ENCODE peak calls at places on chromosomes 12 and 14, in six cellular contexts. A, Q, I, T, S and U are unnamed samples.

GRCh38 chr12:91986084-91986483 is 159.6 kb downstream of the BTG1 start:
- DNase-seq in A (no peak), Q (peak; percentile 31), I (peak; percentile 15), T (no peak), S (peak; percentile 48), U (peak; percentile 44)

GRCh38 chr12:121789233-121789781 is 4.2 kb downstream of the RHOF start:
- DNase-seq in A (no peak), Q (no peak), I (no peak), T (no peak), S (no peak), U (no peak)

GRCh38 chr12:64782181-64782580 is 23.0 kb upstream of the GNS start:
- DNase-seq in A (no peak), Q (no peak), I (no peak), T (no peak), S (no peak), U (no peak)

GRCh38 chr12:53659011-53659551 is 16.8 kb downstream of the ATP5MC2 start:
- DNase-seq in A (no peak), Q (peak; percentile 88), I (peak; percentile 71), T (no peak), S (peak; percentile 52), U (peak; percentile 22)

GRCh38 chr12:87661770-87662402 is 367.3 kb downstream of the C12orf50 start:
- DNase-seq in A (no peak), Q (peak; percentile 3), I (no peak), T (no peak), S (peak; percentile 5), U (no peak)

GRCh38 chr12:71589478-71589881 is 74.2 kb downstream of the ZFC3H1 start:
- DNase-seq in A (no peak), Q (peak; percentile 45), I (no peak), T (no peak), S (no peak), U (no peak)

GRCh38 chr14:27040552-27040951 is 442.7 kb upstream of the NOVA1 start:
- DNase-seq in A (no peak), Q (no peak), I (peak; percentile 8), T (no peak), S (no peak), U (peak; percentile 84)

GRCh38 chr12:2679816-2680675 is 114.7 kb upstream of the FKBP4 start:
- DNase-seq in A (no peak), Q (no peak), I (no peak), T (peak; percentile 28), S (no peak), U (no peak)

GRCh38 chr12:87768884-87769283 is 260.3 kb downstream of the C12orf50 start:
- DNase-seq in A (no peak), Q (no peak), I (no peak), T (no peak), S (no peak), U (no peak)

GRCh38 chr12:39835517-39836489 is 216.2 kb upstream of the ABCD2 start:
- DNase-seq in A (no peak), Q (no peak), I (no peak), T (no peak), S (no peak), U (no peak)

GRCh38 chr12:39831587-39832315 is 212.1 kb upstream of the ABCD2 start:
- DNase-seq in A (no peak), Q (peak; percentile 30), I (no peak), T (no peak), S (peak; percentile 11), U (no peak)

GRCh38 chr12:39830862-39831520 is 211.4 kb upstream of the ABCD2 start:
- DNase-seq in A (no peak), Q (no peak), I (no peak), T (no peak), S (no peak), U (no peak)
- H2BK120ac ChIP-seq in A (no peak overlapping the region), Q (no peak overlapping the region), I (no peak overlapping the region), T (no peak overlapping the region), S (no peak overlapping the region), U (no peak overlapping the region)

DNA sequence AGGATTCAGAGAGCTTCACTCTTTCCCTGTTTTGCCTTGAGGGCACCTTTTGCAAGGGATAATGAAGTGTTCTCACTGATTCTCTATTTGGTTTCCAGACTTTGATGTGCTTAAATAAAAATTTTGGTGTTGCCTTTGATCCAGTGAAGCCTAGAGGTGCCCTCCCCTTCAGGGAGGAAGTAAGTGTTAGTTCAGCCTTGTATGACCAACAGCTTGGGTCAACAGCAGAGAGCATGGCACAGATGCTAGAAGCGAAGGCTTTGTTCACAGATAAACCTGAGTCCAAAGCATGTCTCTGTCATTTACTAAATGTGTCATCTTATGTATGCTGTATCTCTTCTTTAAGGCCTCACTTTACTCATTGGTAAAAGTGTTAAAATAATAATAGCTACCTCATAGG is 52.8 kb upstream of the STXBP6 start:
- DNase-seq in A (no peak), Q (no peak), I (no peak), T (no peak), S (no peak), U (no peak)
- H2BK15ac ChIP-seq in A (no peak overlapping the region), Q (no peak overlapping the region), I (no peak overlapping the region), T (no peak overlapping the region), S (no peak overlapping the region), U (no peak overlapping the region)

GRCh38 chr12:52552681-52553195 is at the start of gene KRT71:
- DNase-seq in A (no peak), Q (no peak), I (no peak), T (no peak), S (no peak), U (no peak)
- H2BK120ac ChIP-seq in A (no peak within 1 kb of the TSS), Q (no peak within 1 kb of the TSS), I (no peak within 1 kb of the TSS), T (no peak within 1 kb of the TSS), S (no peak within 1 kb of the TSS), U (no peak within 1 kb of the TSS)

GRCh38 chr12:30044206-30044605 is 260.5 kb upstream of the TMTC1 start:
- DNase-seq in A (no peak), Q (no peak), I (no peak), T (no peak), S (no peak), U (no peak)
- H2BK15ac ChIP-seq in A (no peak overlapping the region), Q (no peak overlapping the region), I (no peak overlapping the region), T (no peak overlapping the region), S (no peak overlapping the region), U (no peak overlapping the region)

GRCh38 chr12:93677195-93678064 is at the start of gene CRADD:
- DNase-seq in A (peak; percentile 82), Q (peak; percentile 99), I (peak; percentile 92), T (peak; percentile 95), S (peak; percentile 98), U (peak; percentile 99)
- H2BK120ac ChIP-seq in A (no peak within 1 kb of the TSS), Q (peak within 1 kb of the TSS; percentile 90), I (no peak within 1 kb of the TSS), T (no peak within 1 kb of the TSS), S (peak within 1 kb of the TSS; percentile 80), U (no peak within 1 kb of the TSS)

GRCh38 chr14:25055005-25055404 is 5.1 kb upstream of the STXBP6 start:
- DNase-seq in A (no peak), Q (no peak), I (no peak), T (no peak), S (no peak), U (no peak)
- H2BK15ac ChIP-seq in A (no peak overlapping the region), Q (no peak overlapping the region), I (no peak overlapping the region), T (no peak overlapping the region), S (no peak overlapping the region), U (no peak overlapping the region)